ENCODE peak calls at places on chromosomes 11 and 22, in four cellular contexts. O is WTC11, K is K562, Q is A549. I is an unnamed sample.

GRCh38 chr22:30432520-30432919 is 7.0 kb downstream of the MTFP1 start:
- DNase-seq in K (no peak), O (no peak), Q (no peak), I (no peak)

GRCh38 chr11:16925495-16926065 is 88.6 kb downstream of the PLEKHA7 start:
- DNase-seq in K (no peak), Q (peak), O (peak), I (peak)

GRCh38 chr11:103051158-103051801 is 40.7 kb downstream of the DCUN1D5 start:
- DNase-seq in K (no peak), Q (no peak), O (no peak), I (no peak)

GRCh38 chr11:86551286-86551685 is 121.1 kb downstream of the ME3 start:
- DNase-seq in K (peak), O (no peak), Q (peak), I (peak)

GRCh38 chr22:19962246-19962908 is 20.8 kb upstream of the TXNRD2 start:
- DNase-seq in Q (peak), K (peak), O (peak), I (peak)

GRCh38 chr11:19880088-19880345 is 167.4 kb downstream of the NAV2 start:
- DNase-seq in Q (no peak), O (no peak), K (no peak), I (no peak)

GRCh38 chr22:19723165-19723989 is at the start of gene GP1BB:
- DNase-seq in K (peak), Q (no peak), O (peak), I (no peak)

GRCh38 chr11:66071326-66071870 is 1.3 kb downstream of the PACS1 start:
- DNase-seq in O (no peak), Q (no peak), K (no peak), I (no peak)

GRCh38 chr22:29112102-29112501 is 39.3 kb downstream of the KREMEN1 start:
- DNase-seq in Q (no peak), K (no peak), O (no peak), I (no peak)

GRCh38 chr11:26618441-26618840 is 46.4 kb upstream of the MUC15 start:
- DNase-seq in K (no peak), Q (no peak), O (no peak), I (no peak)

GRCh38 chr22:39144101-39144815 is 8.2 kb downstream of the CBX7 start:
- DNase-seq in K (no peak), O (no peak), Q (no peak), I (no peak)

GRCh38 chr22:46352691-46353386 is 17.3 kb downstream of the TRMU start:
- DNase-seq in Q (peak), O (no peak), K (no peak), I (no peak)

GRCh38 chr11:67572747-67573419 is 10.7 kb upstream of the GSTP1 start:
- DNase-seq in K (peak), Q (no peak), O (peak), I (peak)

GRCh38 chr22:19713650-19714319 is 518 bp upstream of the SEPTIN5 start:
- DNase-seq in K (no peak), Q (no peak), O (peak), I (no peak)

GRCh38 chr11:116224154-116224888 is 548.5 kb downstream of the BUD13 start:
- DNase-seq in Q (peak), K (peak), O (peak), I (peak)

GRCh38 chr11:8873966-8874365 is 37.0 kb upstream of the AKIP1 start:
- DNase-seq in Q (no peak), O (no peak), K (no peak), I (no peak)

GRCh38 chr11:79336740-79337517 is 103.9 kb downstream of the TENM4 start:
- DNase-seq in O (no peak), K (no peak), Q (no peak), I (no peak)
- TF ChIP-seq NR3C1 in O (no peak), K (no peak), Q (no peak), I (no peak)

DNA sequence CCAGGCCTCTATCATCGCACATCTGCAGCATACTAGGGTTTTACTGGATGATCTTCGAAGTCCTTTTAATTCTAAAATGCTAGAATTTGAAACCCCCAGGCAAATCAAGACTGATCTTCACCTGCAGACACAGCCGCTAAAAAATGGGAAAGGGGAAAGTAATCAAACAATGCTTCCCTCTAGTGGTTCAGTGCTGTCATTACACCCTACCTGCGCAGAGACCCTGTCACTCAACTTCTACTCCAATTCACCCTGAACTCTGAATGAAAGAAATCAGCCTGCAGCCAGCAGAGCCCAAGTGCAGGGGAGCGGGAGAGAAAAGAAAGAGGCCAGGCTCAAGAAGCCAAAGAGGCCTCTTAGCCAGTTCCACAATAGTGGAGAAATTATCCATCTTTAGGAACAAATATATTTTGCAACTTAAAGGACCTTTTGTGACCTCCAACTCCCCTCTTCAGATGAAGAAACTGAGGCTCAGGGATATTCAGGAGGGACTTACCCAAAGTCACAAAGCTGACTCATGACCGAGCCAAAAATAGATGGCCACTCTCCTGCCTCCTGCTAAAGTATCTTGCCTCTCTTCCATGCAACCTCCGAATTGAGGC is 33.0 kb downstream of the SERGEF start:
- DNase-seq in Q (peak), K (peak), O (peak), I (peak)
- TF ChIP-seq NR3C1 in Q (no peak), K (no peak), O (no peak), I (no peak)

DNA sequence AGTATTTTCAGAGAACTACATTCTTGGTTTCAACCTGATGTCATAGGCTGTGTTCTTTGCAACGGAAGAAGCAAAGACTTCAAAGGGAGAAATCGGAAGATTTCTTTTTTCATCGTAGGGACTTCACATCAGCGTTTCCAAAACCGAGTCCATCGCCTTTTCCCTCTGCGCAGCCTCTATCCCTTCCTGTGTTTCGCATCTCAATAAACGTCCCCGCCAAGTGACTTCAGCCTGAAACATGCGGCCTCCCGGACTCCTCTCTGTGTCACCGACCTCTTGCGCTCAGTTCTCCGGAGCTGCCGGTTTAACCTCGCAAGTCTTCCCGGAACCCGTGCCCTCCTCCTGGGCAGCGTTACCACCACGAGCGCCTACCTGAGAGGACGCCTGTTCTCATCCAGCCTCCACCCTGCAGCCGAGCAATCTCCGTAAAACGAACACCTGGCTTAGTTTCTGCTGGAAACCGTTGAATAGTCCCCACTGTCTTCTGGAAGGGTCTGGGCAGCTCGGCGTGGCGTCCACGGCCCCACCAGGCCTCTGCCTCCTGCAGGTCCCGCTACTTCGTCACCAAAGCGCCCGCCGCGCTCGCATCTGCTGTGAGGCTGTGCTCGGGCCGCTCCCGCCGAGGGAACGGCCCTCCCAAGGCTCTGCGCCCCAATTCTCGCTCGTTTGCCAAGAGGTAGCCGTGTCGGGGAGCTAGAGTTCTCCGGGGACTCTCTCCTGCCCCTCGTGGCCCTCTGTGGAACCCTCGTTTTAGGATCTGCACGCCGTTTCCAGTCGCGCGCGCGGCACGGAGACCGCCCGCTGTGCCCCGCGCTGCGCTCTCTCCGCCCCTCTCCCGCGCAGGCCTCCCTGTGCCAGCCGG is at the start of gene GLB1L3:
- DNase-seq in K (peak), O (peak), Q (peak), I (no peak)
- TF ChIP-seq NR3C1 in K (no peak), O (no peak), Q (no peak), I (no peak)

DNA sequence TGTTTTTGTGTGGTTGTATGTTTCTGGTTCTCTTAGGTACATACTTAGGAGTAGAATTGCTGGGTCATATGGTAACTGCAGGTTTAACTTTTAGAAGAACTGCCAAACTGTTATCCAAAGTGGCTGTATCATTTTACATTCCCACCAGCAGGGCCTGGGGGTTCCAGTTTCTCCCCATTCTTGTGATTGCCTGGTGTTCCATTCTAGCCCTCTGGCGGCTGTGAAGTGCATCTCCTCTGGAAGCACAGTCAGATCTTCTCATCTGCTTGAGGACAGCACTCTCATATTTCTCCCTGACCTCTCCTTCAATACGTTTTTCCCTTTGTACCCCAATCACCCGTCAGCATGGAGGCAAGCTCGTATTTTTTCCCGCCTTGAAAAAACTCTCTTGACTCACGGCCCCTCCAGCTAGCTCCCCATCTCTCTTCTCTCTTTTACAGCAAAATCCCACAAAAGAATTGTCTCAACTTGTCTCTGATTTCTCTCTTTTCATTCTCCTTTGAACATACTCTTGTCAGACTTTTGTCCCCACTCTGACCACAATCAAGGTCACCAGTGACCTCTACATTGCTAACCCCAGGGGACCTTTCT is 56.8 kb upstream of the THY1 start:
- DNase-seq in O (peak), K (peak), Q (peak), I (peak)
- TF ChIP-seq NR3C1 in O (no peak), K (no peak), Q (no peak), I (no peak)

DNA sequence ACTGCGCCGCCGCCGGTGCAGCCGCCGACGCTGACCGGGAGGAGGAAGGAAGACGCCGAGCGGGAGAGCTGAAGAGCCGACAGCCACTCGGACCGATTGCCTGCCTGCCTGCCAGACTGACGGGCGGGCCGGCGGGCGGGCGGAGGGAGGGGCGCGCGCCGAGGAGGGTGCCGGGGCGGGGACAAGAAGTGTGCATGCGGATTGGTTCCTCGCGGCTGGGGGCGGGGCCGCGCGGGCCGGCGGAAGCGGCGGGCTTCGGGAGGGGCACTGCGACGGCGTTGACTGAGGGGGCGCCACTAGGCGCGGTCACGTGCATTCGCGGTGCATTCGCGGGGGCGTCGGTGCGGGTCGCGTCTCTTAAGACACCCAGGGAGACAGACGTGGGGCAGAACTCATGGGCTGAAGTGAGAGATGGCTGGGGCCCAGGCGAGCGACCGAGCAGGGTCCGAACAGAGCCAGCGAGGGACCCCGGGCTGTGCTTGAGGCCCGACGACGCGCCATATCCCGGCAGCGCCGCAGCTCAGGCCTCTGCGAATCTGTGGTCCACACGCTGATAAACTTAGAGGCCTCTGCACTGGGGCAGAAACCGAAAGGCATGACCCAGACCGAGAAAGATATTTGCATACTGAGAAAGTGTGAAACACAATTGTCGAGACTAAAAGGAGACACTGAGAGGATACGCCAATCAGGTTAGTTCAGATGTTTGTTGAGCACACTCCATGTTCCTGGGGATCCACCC is at the start of gene MAPK1:
- DNase-seq in O (peak), Q (peak), K (peak), I (peak)
- TF ChIP-seq NR3C1 in O (no peak), Q (no peak), K (no peak), I (no peak)

DNA sequence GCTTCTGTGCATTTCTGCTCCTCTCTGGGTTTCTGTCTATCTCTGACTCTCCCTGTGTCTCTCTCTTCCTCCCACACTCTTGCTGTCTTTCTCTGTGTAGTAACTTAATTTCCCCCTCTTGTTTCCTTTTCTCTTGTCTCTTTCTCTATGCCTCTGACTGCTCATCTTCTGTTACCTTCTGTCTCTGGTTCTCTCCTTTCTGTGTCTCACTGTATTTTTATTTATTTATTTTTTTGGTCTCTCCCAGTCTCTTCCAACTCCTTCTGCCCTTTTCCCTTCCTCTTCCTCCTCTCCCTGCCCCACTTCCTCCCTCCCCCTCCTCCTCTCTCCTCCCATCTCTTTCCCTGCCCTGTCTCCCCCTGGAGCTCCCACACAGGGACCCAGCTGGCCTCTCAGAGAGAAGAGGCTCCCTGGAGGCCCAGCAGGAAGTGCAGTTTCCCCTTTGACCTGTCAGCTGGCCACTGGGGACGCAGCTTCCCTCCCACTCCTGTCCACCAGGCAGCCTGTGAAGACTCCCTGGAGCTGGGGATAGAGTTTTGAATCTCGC is 38.3 kb upstream of the MYH9 start:
- DNase-seq in O (no peak), K (peak), Q (no peak), I (peak)
- TF ChIP-seq NR3C1 in O (no peak), K (no peak), Q (no peak), I (no peak)

GRCh38 chr22:36075230-36075629 is 46.6 kb upstream of the RBFOX2 start:
- DNase-seq in Q (no peak), O (no peak), K (no peak), I (no peak)
- TF ChIP-seq NR3C1 in Q (no peak), O (no peak), K (no peak), I (no peak)

DNA sequence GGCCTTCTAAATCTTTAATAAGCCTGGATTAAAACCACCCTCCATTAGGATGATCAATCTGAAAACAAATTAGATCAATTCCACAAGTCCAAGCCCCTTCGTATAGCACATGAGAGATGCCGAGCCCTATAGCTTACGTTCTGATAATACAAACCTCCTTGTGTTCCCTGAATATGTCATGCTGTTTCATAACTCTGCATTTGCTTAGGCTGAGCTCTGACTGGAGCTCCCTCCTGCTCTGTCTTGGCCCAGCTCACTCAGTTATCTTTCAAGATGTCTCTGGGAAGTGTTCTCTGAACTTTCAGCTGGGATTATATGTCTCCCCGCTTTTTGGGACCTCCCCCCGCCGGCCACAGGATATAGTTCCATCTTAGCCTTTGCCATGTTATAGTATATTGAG is 43.9 kb downstream of the FDX1 start:
- DNase-seq in Q (no peak), K (no peak), O (no peak), I (peak)
- TF ChIP-seq NR3C1 in Q (no peak), K (no peak), O (no peak), I (no peak)

GRCh38 chr11:36131719-36132349 is 157.4 kb downstream of the COMMD9 start:
- DNase-seq in O (peak), K (peak), Q (no peak), I (peak)
- TF ChIP-seq NR3C1 in O (no peak), K (no peak), Q (no peak), I (no peak)

GRCh38 chr11:118082880-118083543 is 3.8 kb downstream of the SMIM35 start:
- DNase-seq in O (no peak), Q (no peak), K (peak), I (no peak)

GRCh38 chr11:118084656-118085055 is 2.1 kb downstream of the SMIM35 start:
- DNase-seq in Q (no peak), K (no peak), O (no peak), I (no peak)

GRCh38 chr11:118086913-118087768 is at the start of gene SMIM35:
- DNase-seq in O (no peak), Q (no peak), K (no peak), I (no peak)

GRCh38 chr11:118081241-118081958 is 4.5 kb downstream of the TMPRSS4 start:
- DNase-seq in K (no peak), Q (no peak), O (no peak), I (no peak)

GRCh38 chr11:118084247-118084646 is 2.5 kb downstream of the SMIM35 start:
- DNase-seq in Q (no peak), K (no peak), O (no peak), I (peak)
- TF ChIP-seq NR3C1 in Q (no peak), K (no peak), O (no peak), I (no peak)

I was measured in HepG2.